ENCODE peak calls at places on chromosome 14, in five cellular contexts. N, Z, U, V and E are unnamed samples.

GRCh38 chr14:85528080-85528881 is 1.7 kb upstream of the FLRT2 start:
- DNase-seq in V (no peak), U (no peak), Z (no peak), N (no peak), E (peak; percentile 84)

GRCh38 chr14:95832012-95832411 is 44.6 kb upstream of the TUNAR start:
- DNase-seq in V (no peak), Z (no peak), N (no peak), U (no peak), E (no peak)

GRCh38 chr14:21894003-21894897 is 220.6 kb upstream of the OR4E1 start:
- DNase-seq in V (no peak), N (peak; percentile 6), U (no peak), Z (no peak), E (no peak)

GRCh38 chr14:97536421-97536820 is 739.2 kb downstream of the VRK1 start:
- DNase-seq in N (no peak), U (no peak), V (no peak), Z (no peak), E (no peak)

GRCh38 chr14:32244404-32244803 is 41.3 kb upstream of the RNU6-8 start:
- DNase-seq in V (no peak), Z (no peak), N (no peak), U (no peak), E (no peak)

GRCh38 chr14:39731912-39732311 is 299.7 kb upstream of the FBXO33 start:
- DNase-seq in Z (no peak), U (no peak), N (no peak), V (no peak), E (no peak)

GRCh38 chr14:102927878-102928411 is 5.5 kb downstream of the AMN start:
- DNase-seq in V (no peak), Z (no peak), U (no peak), N (no peak), E (no peak)

GRCh38 chr14:103023881-103024473 is 33.4 kb downstream of the CDC42BPB start:
- DNase-seq in U (no peak), N (no peak), Z (no peak), V (no peak), E (no peak)

GRCh38 chr14:75283884-75284563 is 5.4 kb downstream of the FOS start:
- DNase-seq in N (no peak), V (no peak), U (no peak), Z (no peak), E (no peak)

GRCh38 chr14:106094654-106095189 is 568.3 kb downstream of the TMEM121 start:
- DNase-seq in N (peak; percentile 41), V (no peak), Z (no peak), U (no peak), E (no peak)

GRCh38 chr14:31945074-31945613 is 132.0 kb upstream of the ARHGAP5 start:
- DNase-seq in V (no peak), N (no peak), Z (no peak), U (no peak), E (no peak)

GRCh38 chr14:79483989-79484388 is 727.3 kb downstream of the DIO2 start:
- DNase-seq in Z (no peak), V (no peak), N (no peak), U (no peak), E (no peak)

GRCh38 chr14:61452452-61452851 is 131.1 kb downstream of the PRKCH start:
- DNase-seq in Z (no peak), V (no peak), N (no peak), U (no peak), E (no peak)

GRCh38 chr14:92415969-92416368 is 93.0 kb downstream of the SLC24A4 start:
- DNase-seq in V (no peak), Z (no peak), N (no peak), U (no peak), E (no peak)

GRCh38 chr14:89247457-89248122 is 169.4 kb downstream of the FOXN3 start:
- DNase-seq in V (no peak), Z (no peak), N (no peak), U (no peak), E (no peak)

GRCh38 chr14:52268191-52269061 is 928 bp downstream of the PTGDR start:
- DNase-seq in U (no peak), N (peak; percentile 18), V (no peak), Z (peak; percentile 21), E (no peak)

DNA sequence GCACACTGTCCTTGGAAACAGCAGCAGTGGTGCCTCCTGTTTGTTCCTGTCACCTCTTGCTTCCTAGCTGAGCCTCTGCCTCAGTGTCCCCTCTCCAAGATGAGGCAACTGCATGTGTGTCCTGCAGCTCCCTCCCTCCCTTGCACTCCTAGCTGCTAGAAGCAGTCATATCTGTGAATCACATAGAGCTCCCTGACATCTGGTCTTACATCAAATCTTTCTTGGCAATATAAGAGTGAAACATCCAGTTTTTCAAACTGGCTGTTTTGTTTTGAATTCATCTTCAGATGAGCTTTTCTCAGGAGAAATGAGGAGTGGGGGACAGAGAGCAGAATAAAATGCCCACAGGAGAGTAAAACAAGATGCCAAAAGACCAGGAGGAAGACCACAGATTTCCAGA is 103.7 kb downstream of the VCPKMT start:
- DNase-seq in U (no peak), Z (no peak), V (no peak), N (no peak), E (no peak)
- TF ChIP-seq CTCF in U (no peak), Z (no peak), V (no peak), N (no peak), E (no peak)

GRCh38 chr14:23285530-23286019 is 357 bp downstream of the HOMEZ start:
- DNase-seq in Z (no peak), N (no peak), U (no peak), V (no peak), E (no peak)
- TF ChIP-seq CTCF in Z (no peak), N (no peak), U (no peak), V (no peak), E (no peak)

GRCh38 chr14:55813635-55814034 is 233.6 kb downstream of the KTN1 start:
- DNase-seq in Z (no peak), V (no peak), N (no peak), U (no peak), E (no peak)
- TF ChIP-seq CTCF in Z (no peak), V (no peak), N (no peak), U (no peak), E (no peak)

DNA sequence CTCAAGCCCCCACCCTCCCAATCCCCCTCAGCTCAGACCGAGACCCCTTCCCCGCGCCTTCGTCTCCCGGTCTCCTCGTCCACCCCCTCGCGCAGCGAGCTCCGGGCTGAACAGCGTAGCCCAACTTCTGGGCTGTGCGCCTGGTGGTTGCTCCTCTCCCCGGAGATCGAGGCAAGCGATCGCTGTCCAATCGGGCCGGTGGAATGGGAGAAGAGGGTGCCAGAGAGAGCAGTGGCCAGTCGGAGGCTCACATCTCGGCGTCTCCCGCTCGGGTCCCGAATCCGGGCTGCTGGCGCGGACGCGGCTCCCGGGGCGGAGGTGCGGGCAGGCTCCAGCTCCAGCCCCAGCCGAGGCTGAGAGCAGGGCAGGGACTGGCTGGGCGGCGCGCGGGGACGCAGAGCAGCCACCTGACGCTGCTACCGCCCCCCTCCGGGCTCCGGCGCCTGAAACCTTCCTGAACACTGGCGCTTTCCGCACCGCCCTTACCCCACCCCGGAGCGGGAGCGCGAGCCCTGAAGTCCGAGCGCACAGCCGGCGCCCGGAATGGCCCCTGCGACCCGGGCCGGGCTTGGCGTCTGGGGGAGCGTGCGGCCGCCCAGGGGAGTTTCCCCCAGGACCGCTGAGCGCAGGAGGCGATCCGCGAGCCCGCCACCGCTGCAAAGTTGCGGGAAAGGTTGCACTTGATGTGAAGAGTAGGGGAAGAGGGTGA is 508 bp upstream of the KCNH5 start:
- DNase-seq in Z (peak; percentile 18), V (peak; percentile 76), U (no peak), N (no peak), E (peak; percentile 89)
- TF ChIP-seq CTCF in Z (no peak), V (peak; percentile 46), U (no peak), N (no peak), E (no peak)

DNA sequence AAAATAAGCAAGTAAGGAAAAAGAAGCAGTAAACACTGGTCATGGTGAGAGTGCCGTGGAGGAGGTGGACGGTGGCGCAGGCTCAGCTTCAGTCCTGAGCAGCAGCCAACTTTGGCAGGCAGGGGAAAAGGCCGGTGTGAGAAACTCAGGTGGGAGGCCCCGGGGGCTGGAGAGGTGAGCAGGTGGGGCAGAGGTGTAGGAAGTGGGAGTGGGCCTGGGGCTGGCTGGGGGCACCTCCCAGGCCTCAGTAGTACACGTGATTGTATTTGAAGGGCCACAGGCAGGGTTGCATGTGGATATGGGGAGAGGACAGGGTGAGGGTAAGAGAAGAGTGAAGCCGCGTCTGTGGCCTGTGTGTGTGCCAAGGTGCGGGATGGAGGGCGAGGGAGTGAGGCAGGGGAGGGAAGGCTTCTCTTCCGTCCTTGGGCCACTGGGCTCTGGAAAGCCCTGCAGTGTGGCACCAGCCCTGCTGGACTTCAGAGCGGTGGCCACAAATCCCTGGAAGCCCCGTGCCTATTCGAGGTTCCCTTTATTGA is 14.0 kb downstream of the VASH1 start:
- DNase-seq in U (no peak), V (no peak), N (no peak), Z (peak; percentile 10), E (no peak)
- TF ChIP-seq CTCF in U (no peak), V (no peak), N (no peak), Z (no peak), E (no peak)

GRCh38 chr14:24057271-24057670 is 5.5 kb downstream of the CARMIL3 start:
- DNase-seq in Z (no peak), N (no peak), U (no peak), V (no peak), E (no peak)
- TF ChIP-seq CTCF in Z (no peak), N (no peak), U (no peak), V (no peak), E (no peak)

GRCh38 chr14:34981743-34982420 is 910 bp upstream of the SRP54 start:
- DNase-seq in U (no peak), Z (peak; percentile 15), N (peak; percentile 16), V (no peak), E (no peak)
- TF ChIP-seq CTCF in U (peak; percentile 30), Z (no peak), N (no peak), V (peak; percentile 28), E (peak; percentile 44)

GRCh38 chr14:66403183-66403582 is 83.0 kb upstream of the CCDC196 start:
- DNase-seq in Z (no peak), N (no peak), U (no peak), V (no peak), E (no peak)
- TF ChIP-seq CTCF in Z (peak; percentile 43), N (peak; percentile 30), U (peak; percentile 44), V (peak; percentile 22), E (peak; percentile 18)